ENCODE peak calls at places on chromosomes 2 and 18, in five cellular contexts. K, E, M, J and O are unnamed samples.

GRCh38 chr18:11654736-11655604 is 34.1 kb upstream of the GNAL start:
- DNase-seq in K (peak; percentile 32), E (no peak), M (no peak), J (peak; percentile 4), O (peak; percentile 44)

GRCh38 chr2:23404426-23404825 is 19.4 kb downstream of the KLHL29 start:
- DNase-seq in K (peak; percentile 80), E (peak; percentile 79), M (peak; percentile 42), J (no peak), O (peak; percentile 83)

GRCh38 chr2:241913703-241914102 is 44.2 kb downstream of the RTP5 start:
- DNase-seq in K (no peak), E (no peak), M (no peak), J (no peak), O (no peak)

GRCh38 chr2:19746137-19746585 is 155.6 kb downstream of the TTC32 start:
- DNase-seq in K (no peak), E (no peak), M (no peak), J (no peak), O (no peak)

GRCh38 chr2:144595686-144596073 is 75.8 kb upstream of the ZEB2 start:
- DNase-seq in K (no peak), E (no peak), M (no peak), J (no peak), O (no peak)

GRCh38 chr2:88187038-88187676 is 17.0 kb downstream of the THNSL2 start:
- DNase-seq in K (peak; percentile 33), E (peak; percentile 6), M (peak; percentile 20), J (no peak), O (peak; percentile 87)

GRCh38 chr2:53559302-53559967 is 208.2 kb upstream of the CHAC2 start:
- DNase-seq in K (no peak), E (peak; percentile 7), M (no peak), J (no peak), O (no peak)

GRCh38 chr2:146978891-146979555 is 865.8 kb upstream of the ACVR2A start:
- DNase-seq in K (no peak), E (peak; percentile 86), M (no peak), J (no peak), O (peak; percentile 74)

GRCh38 chr2:59177748-59178147 is 936.6 kb upstream of the FANCL start:
- DNase-seq in K (no peak), E (no peak), M (no peak), J (no peak), O (no peak)

GRCh38 chr2:60465736-60466135 is 87.7 kb downstream of the BCL11A start:
- DNase-seq in K (no peak), E (peak; percentile 33), M (no peak), J (no peak), O (no peak)

GRCh38 chr2:214075446-214075845 is 335.4 kb upstream of the VWC2L start:
- DNase-seq in K (no peak), E (no peak), M (no peak), J (no peak), O (peak; percentile 9)

GRCh38 chr18:8882632-8883408 is 177.5 kb downstream of the MTCL1 start:
- DNase-seq in K (peak; percentile 7), E (no peak), M (no peak), J (no peak), O (no peak)

GRCh38 chr18:61541673-61542072 is 208.4 kb downstream of the CDH20 start:
- DNase-seq in K (no peak), E (no peak), M (no peak), J (no peak), O (no peak)

GRCh38 chr2:112056626-112056987 is 1.5 kb downstream of the TMEM87B start:
- DNase-seq in K (no peak), E (no peak), M (no peak), J (no peak), O (no peak)

GRCh38 chr2:168961450-168962229 is 60.5 kb downstream of the G6PC2 start:
- DNase-seq in K (peak; percentile 89), E (peak; percentile 63), M (no peak), J (peak; percentile 10), O (peak; percentile 84)

GRCh38 chr2:164739966-164740365 is 101.7 kb downstream of the COBLL1 start:
- DNase-seq in K (peak; percentile 81), E (peak; percentile 72), M (no peak), J (no peak), O (peak; percentile 50)

GRCh38 chr2:200689115-200689514 is 103.3 kb downstream of the AOX1 start:
- DNase-seq in K (no peak), E (no peak), M (no peak), J (no peak), O (peak; percentile 47)

GRCh38 chr2:160657206-160657605 is 163.6 kb upstream of the RBMS1 start:
- DNase-seq in K (no peak), E (no peak), M (no peak), J (no peak), O (peak; percentile 64)

GRCh38 chr2:80153151-80153550 is 151.4 kb downstream of the LRRTM1 start:
- DNase-seq in K (no peak), E (no peak), M (no peak), J (no peak), O (no peak)

GRCh38 chr2:53549497-53549896 is 218.1 kb upstream of the CHAC2 start:
- DNase-seq in K (no peak), E (no peak), M (no peak), J (no peak), O (peak; percentile 1)

GRCh38 chr2:120669121-120669952 is 66.3 kb upstream of the GLI2 start:
- DNase-seq in K (peak; percentile 68), E (peak; percentile 71), M (no peak), J (no peak), O (peak; percentile 84)

GRCh38 chr2:41194235-41194634 is 742.3 kb upstream of the SLC8A1 start:
- DNase-seq in K (peak; percentile 94), E (peak; percentile 76), M (no peak), J (no peak), O (peak; percentile 81)

GRCh38 chr2:122643725-122644329 is 888.4 kb downstream of the TSN start:
- DNase-seq in K (no peak), E (peak; percentile 77), M (no peak), J (no peak), O (no peak)

GRCh38 chr18:43869451-43870008 is 592.2 kb upstream of the SYT4 start:
- DNase-seq in K (peak; percentile 17), E (peak; percentile 96), M (no peak), J (no peak), O (no peak)

GRCh38 chr18:63336366-63337099 is 17.0 kb upstream of the BCL2 start:
- DNase-seq in K (peak; percentile 11), E (peak; percentile 91), M (no peak), J (no peak), O (no peak)

GRCh38 chr2:187500585-187501359 is 52.7 kb upstream of the CALCRL start:
- DNase-seq in K (peak; percentile 76), E (peak; percentile 68), M (no peak), J (no peak), O (peak; percentile 37)

GRCh38 chr2:233791151-233791882 is 13.2 kb downstream of the MROH2A start:
- DNase-seq in K (no peak), E (no peak), M (no peak), J (no peak), O (no peak)

GRCh38 chr2:226050822-226051221 is 651.3 kb downstream of the NYAP2 start:
- DNase-seq in K (no peak), E (peak; percentile 37), M (no peak), J (no peak), O (no peak)

GRCh38 chr2:200310545-200310971 is 4.1 kb downstream of the SPATS2L start:
- DNase-seq in K (no peak), E (peak; percentile 80), M (no peak), J (no peak), O (peak; percentile 42)

GRCh38 chr18:47594621-47595086 is 335.8 kb downstream of the SMAD2 start:
- DNase-seq in K (no peak), E (no peak), M (no peak), J (no peak), O (no peak)

GRCh38 chr2:235500761-235501662 is 7.2 kb downstream of the AGAP1 start:
- DNase-seq in K (peak; percentile 66), E (peak; percentile 72), M (no peak), J (no peak), O (peak; percentile 61)

GRCh38 chr2:237707859-237708398 is 80.5 kb downstream of the LRRFIP1 start:
- DNase-seq in K (no peak), E (no peak), M (no peak), J (no peak), O (peak; percentile 17)
- H3K4me1 ChIP-seq in K (peaks cover 25% of the 10 kb centered on the region), E (peaks cover 22% of the 10 kb centered on the region), M (peaks cover 21% of the 10 kb centered on the region), J (peaks cover 39% of the 10 kb centered on the region), O (peaks cover 16% of the 10 kb centered on the region)

GRCh38 chr2:37779123-37779522 is 107.7 kb upstream of the CDC42EP3 start:
- DNase-seq in K (no peak), E (no peak), M (no peak), J (no peak), O (no peak)

GRCh38 chr2:37775908-37776250 is 104.4 kb upstream of the CDC42EP3 start:
- DNase-seq in K (no peak), E (peak; percentile 92), M (peak; percentile 49), J (no peak), O (no peak)

GRCh38 chr2:37779611-37780010 is 108.2 kb upstream of the CDC42EP3 start:
- DNase-seq in K (no peak), E (no peak), M (no peak), J (no peak), O (no peak)

GRCh38 chr2:37774976-37775907 is 103.8 kb upstream of the CDC42EP3 start:
- DNase-seq in K (peak; percentile 32), E (no peak), M (no peak), J (no peak), O (no peak)

GRCh38 chr2:37776487-37776886 is 105.0 kb upstream of the CDC42EP3 start:
- DNase-seq in K (peak; percentile 58), E (peak; percentile 99), M (no peak), J (no peak), O (no peak)
- H3K27ac ChIP-seq in K (peak overlapping the region; percentile 65), E (peak overlapping the region; percentile 63), M (no peak overlapping the region), J (no peak overlapping the region), O (no peak overlapping the region)

GRCh38 chr2:236554629-236555282 is 14.9 kb upstream of the ACKR3 start:
- DNase-seq in K (no peak), E (no peak), M (no peak), J (no peak), O (no peak)
- H3K4me1 ChIP-seq in K (no peaks in the 10 kb centered on the region), E (no peaks in the 10 kb centered on the region), M (no peaks in the 10 kb centered on the region), J (peaks cover 62% of the 10 kb centered on the region), O (peaks cover 23% of the 10 kb centered on the region)

GRCh38 chr2:7191927-7192326 is 274.7 kb downstream of the RNF144A start:
- DNase-seq in K (peak; percentile 4), E (peak; percentile 99), M (no peak), J (no peak), O (peak; percentile 84)
- H3K27ac ChIP-seq in K (no peak overlapping the region), E (no peak overlapping the region), M (no peak overlapping the region), J (no peak overlapping the region), O (no peak overlapping the region)